ENCODE peak calls at places on chromosomes 2 and 18, in seven cellular contexts. F, S, A, U, G, K and H are unnamed samples.

GRCh38 chr2:164457271-164457670 is 164.0 kb downstream of the GRB14 start:
- DNase-seq in F (no peak), S (no peak), A (no peak), U (no peak), G (no peak), K (no peak), H (no peak)

GRCh38 chr2:66555076-66555475 is 120.2 kb downstream of the MEIS1 start:
- DNase-seq in F (no peak), S (no peak), A (no peak), U (no peak), G (no peak), K (no peak), H (no peak)

GRCh38 chr2:165787334-165787733 is 6.7 kb downstream of the GALNT3 start:
- DNase-seq in F (no peak), S (no peak), A (peak; percentile 57), U (no peak), G (no peak), K (no peak), H (no peak)

GRCh38 chr2:231191896-231192872 is 6.2 kb upstream of the ARMC9 start:
- DNase-seq in F (no peak), S (peak; percentile 73), A (peak; percentile 88), U (peak; percentile 69), G (no peak), K (no peak), H (no peak)

GRCh38 chr2:39379643-39380524 is 57.2 kb downstream of the MAP4K3 start:
- DNase-seq in F (peak; percentile 15), S (peak; percentile 38), A (peak; percentile 66), U (no peak), G (no peak), K (no peak), H (no peak)

GRCh38 chr18:46555724-46556123 is 101.3 kb downstream of the LOXHD1 start:
- DNase-seq in F (no peak), S (peak; percentile 26), A (peak; percentile 27), U (peak; percentile 27), G (no peak), K (no peak), H (no peak)

GRCh38 chr18:35618703-35619102 is 37.2 kb downstream of the GALNT1 start:
- DNase-seq in F (no peak), S (no peak), A (peak; percentile 23), U (no peak), G (no peak), K (peak; percentile 23), H (no peak)

GRCh38 chr2:68255736-68256450 is 3.6 kb upstream of the PPP3R1 start:
- DNase-seq in F (no peak), S (no peak), A (peak; percentile 77), U (no peak), G (no peak), K (no peak), H (no peak)

GRCh38 chr2:120388222-120389035 is 42.5 kb downstream of the INHBB start:
- DNase-seq in F (no peak), S (no peak), A (no peak), U (peak; percentile 12), G (no peak), K (no peak), H (no peak)

GRCh38 chr2:112182581-112183034 is 44.4 kb downstream of the FBLN7 start:
- DNase-seq in F (peak; percentile 37), S (no peak), A (no peak), U (no peak), G (peak; percentile 54), K (no peak), H (peak; percentile 56)

GRCh38 chr2:102317715-102318114 is 6.4 kb downstream of the IL1RL1 start:
- DNase-seq in F (no peak), S (no peak), A (no peak), U (no peak), G (no peak), K (no peak), H (no peak)

GRCh38 chr2:115694651-115695050 is 1252.2 kb downstream of the DPP10 start:
- DNase-seq in F (no peak), S (no peak), A (no peak), U (no peak), G (no peak), K (no peak), H (no peak)

GRCh38 chr2:182867411-182868048 is 1.1 kb upstream of the FRZB start:
- DNase-seq in F (no peak), S (no peak), A (no peak), U (no peak), G (no peak), K (peak; percentile 39), H (no peak)

GRCh38 chr2:85396531-85397470 is 13.4 kb downstream of the CAPG start:
- DNase-seq in F (no peak), S (no peak), A (no peak), U (no peak), G (no peak), K (no peak), H (no peak)

GRCh38 chr2:7031424-7032245 is 114.4 kb downstream of the RNF144A start:
- DNase-seq in F (peak; percentile 17), S (no peak), A (no peak), U (no peak), G (peak; percentile 29), K (no peak), H (peak; percentile 78)

GRCh38 chr2:170963386-170963785 is 34.3 kb downstream of the GORASP2 start:
- DNase-seq in F (no peak), S (no peak), A (no peak), U (no peak), G (no peak), K (no peak), H (no peak)

GRCh38 chr2:29613792-29614266 is 307.6 kb downstream of the ALK start:
- DNase-seq in F (no peak), S (no peak), A (no peak), U (no peak), G (no peak), K (no peak), H (no peak)

GRCh38 chr2:190607657-190608357 is 41.1 kb upstream of the NAB1 start:
- DNase-seq in F (no peak), S (peak; percentile 48), A (peak; percentile 94), U (no peak), G (no peak), K (no peak), H (no peak)

GRCh38 chr2:122831644-122832043 is 1076.2 kb downstream of the TSN start:
- DNase-seq in F (no peak), S (no peak), A (no peak), U (no peak), G (no peak), K (no peak), H (no peak)

GRCh38 chr2:7915302-7916200 is 766.3 kb upstream of the ID2 start:
- DNase-seq in F (no peak), S (no peak), A (peak; percentile 54), U (no peak), G (no peak), K (no peak), H (no peak)

GRCh38 chr2:235263205-235264120 is 230.4 kb upstream of the AGAP1 start:
- DNase-seq in F (no peak), S (peak; percentile 91), A (peak; percentile 52), U (peak; percentile 70), G (no peak), K (no peak), H (no peak)

GRCh38 chr2:201656102-201656501 is 12.8 kb upstream of the TMEM237 start:
- DNase-seq in F (no peak), S (no peak), A (no peak), U (no peak), G (no peak), K (no peak), H (no peak)